ENCODE peak calls at places on chromosome 2, in four cellular contexts. O is bronchial epithelial cell, J is body of pancreas, V is BJ. F is an unnamed sample.

GRCh38 chr2:224576098-224576715 is 9.0 kb downstream of the CUL3 start:
- DNase-seq in O (no peak), J (no peak), V (no peak), F (no peak)

GRCh38 chr2:237614151-237614720 is 13.2 kb upstream of the LRRFIP1 start:
- DNase-seq in O (no peak), J (peak; percentile 58), V (no peak), F (no peak)

GRCh38 chr2:29025711-29026110 is 44.6 kb downstream of the TOGARAM2 start:
- DNase-seq in O (no peak), J (no peak), V (no peak), F (no peak)

GRCh38 chr2:224126459-224126858 is 87.4 kb upstream of the SERPINE2 start:
- DNase-seq in O (no peak), J (no peak), V (no peak), F (no peak)

GRCh38 chr2:101327863-101328394 is 19.4 kb upstream of the RNF149 start:
- DNase-seq in O (peak; percentile 100), J (peak; percentile 73), V (no peak), F (no peak)

GRCh38 chr2:220104871-220105351 is 477.5 kb downstream of the SLC4A3 start:
- DNase-seq in O (peak; percentile 38), J (no peak), V (no peak), F (no peak)

GRCh38 chr2:96940026-96940601 is 46.3 kb downstream of the FAM178B start:
- DNase-seq in O (no peak), J (no peak), V (no peak), F (no peak)

GRCh38 chr2:164388511-164388910 is 232.8 kb downstream of the GRB14 start:
- DNase-seq in O (peak; percentile 88), J (no peak), V (peak; percentile 45), F (no peak)

GRCh38 chr2:20531633-20532262 is 84.9 kb downstream of the RHOB start:
- DNase-seq in O (no peak), J (no peak), V (no peak), F (no peak)

DNA sequence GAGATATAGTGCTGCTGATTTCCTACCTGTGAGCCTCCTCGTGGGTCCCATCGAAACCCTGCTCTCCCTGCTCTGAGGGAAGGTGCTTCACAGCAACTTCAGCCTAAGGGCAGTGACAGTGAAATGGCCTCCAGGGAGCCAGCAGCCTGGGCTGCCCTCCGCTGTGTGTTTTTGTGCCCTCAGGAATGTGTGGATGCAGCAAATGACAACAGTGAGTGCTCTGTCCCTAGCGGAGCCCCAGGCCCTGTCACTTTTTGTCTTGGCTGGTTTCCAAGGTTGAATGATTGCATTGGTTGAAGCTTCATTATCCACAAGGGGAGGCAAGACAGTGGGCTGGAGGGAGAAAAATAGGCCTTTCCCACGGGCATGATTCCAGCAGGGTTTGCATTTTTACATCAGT is 42.8 kb downstream of the STON1 start:
- DNase-seq in O (no peak), J (no peak), V (no peak), F (peak; percentile 24)
- TF ChIP-seq CTCF in O (no peak), J (no peak), V (no peak), F (no peak)

DNA sequence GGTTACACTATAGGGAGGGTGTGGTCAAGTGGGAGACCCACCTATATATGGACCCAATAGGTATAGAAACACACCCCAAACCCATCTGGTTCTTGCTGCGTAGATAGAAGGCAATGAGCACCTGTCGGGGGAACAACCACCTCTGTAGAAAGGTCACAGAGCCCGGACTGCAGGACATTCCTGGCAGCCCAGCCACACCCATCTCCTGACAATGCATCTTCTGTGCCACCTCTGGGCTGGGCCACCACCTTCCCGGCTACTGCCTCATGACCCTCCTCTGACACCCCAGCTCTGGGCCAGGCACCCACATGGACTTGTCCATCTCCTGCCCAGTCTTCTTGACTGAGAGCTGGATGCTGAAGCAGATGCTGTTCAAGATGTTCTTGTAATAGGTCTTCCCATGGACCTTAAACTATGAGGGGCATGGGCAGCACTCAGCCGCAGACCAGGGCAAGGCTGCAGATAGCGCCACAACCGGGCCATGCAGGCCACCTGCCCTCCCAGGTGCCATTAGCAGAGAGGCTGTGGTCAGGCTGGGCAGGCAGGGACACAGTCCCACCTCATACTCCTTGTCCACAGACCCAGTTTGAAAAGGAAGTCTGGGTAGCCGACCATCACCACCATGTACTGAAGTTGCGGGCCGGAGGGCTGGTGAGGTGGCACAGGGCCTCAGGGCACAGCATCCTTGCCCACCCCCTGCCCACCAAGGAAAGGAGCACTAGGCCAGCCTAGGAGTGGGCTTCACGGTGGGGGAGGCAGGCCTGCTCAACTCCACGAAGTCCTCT is 9.3 kb downstream of the ALPG start:
- DNase-seq in O (no peak), J (no peak), V (no peak), F (no peak)
- H3K36me3 ChIP-seq in O (no peaks in the 10 kb centered on the region), J (no peaks in the 10 kb centered on the region), V (no peaks in the 10 kb centered on the region), F (no peaks in the 10 kb centered on the region)

DNA sequence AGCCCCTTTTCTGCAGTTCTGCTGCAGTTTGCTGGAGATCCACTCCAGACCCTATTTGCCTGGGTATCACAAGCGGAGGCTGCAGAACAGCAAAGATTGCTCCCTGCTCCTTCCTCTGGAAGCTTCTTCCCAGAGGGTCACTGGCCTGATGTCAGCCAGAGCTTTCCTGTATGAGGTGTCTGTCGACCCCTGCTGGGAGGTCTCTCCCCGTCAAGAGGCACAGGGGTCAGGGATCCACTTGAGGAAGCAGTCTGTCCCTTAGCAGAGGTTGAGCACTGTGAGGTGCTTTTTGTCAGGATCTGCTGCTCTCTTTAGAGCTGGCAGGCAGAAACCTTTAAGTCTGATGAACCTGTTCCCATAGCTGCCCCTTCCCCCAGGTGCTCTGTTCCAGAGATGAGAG is 42.0 kb upstream of the MYL1 start:
- DNase-seq in O (no peak), J (no peak), V (no peak), F (no peak)
- TF ChIP-seq CTCF in O (no peak), J (no peak), V (no peak), F (peak; percentile 26)

GRCh38 chr2:189821953-189822748 is 37.9 kb downstream of the PMS1 start:
- DNase-seq in O (peak; percentile 7), J (no peak), V (peak; percentile 61), F (no peak)

GRCh38 chr2:189824694-189825396 is 40.6 kb downstream of the PMS1 start:
- DNase-seq in O (no peak), J (no peak), V (no peak), F (no peak)

GRCh38 chr2:189818249-189819038 is 34.2 kb downstream of the PMS1 start:
- DNase-seq in O (no peak), J (no peak), V (no peak), F (no peak)

GRCh38 chr2:189819297-189819704 is 35.1 kb downstream of the PMS1 start:
- DNase-seq in O (peak; percentile 50), J (no peak), V (peak; percentile 60), F (no peak)
- H3K36me3 ChIP-seq in O (no peaks in the 10 kb centered on the region), J (no peaks in the 10 kb centered on the region), V (no peaks in the 10 kb centered on the region), F (peaks cover 4% of the 10 kb centered on the region)

F was measured in BE2C.